ENCODE peak calls at places on chromosomes 6 and 20, in eight cellular contexts. K is spleen; X is stimulated activated CD4-positive, alpha-beta T cell treated with anti-CD3 and anti-CD28 coated beads, Interleukin-4, amount 100 ng/mL, for 4 hours; L is mucosa of descending colon; J is type B pancreatic cell; M is dermis blood vessel endothelial cell; C is A673; F is iris pigment epithelial cell. Z is an unnamed sample.

GRCh38 chr6:128112494-128112893 is 211.6 kb upstream of the THEMIS start:
- DNase-seq in K (no peak), X (no peak), L (no peak), J (no peak), M (peak), C (peak), F (peak), Z (no peak)

GRCh38 chr6:49327005-49327404 is 136.0 kb downstream of the MMUT start:
- DNase-seq in K (no peak), X (no peak), L (no peak), J (no peak), M (peak), C (no peak), F (peak), Z (peak)

GRCh38 chr6:130776287-130776925 is 50.8 kb upstream of the SMLR1 start:
- DNase-seq in K (no peak), X (no peak), L (no peak), J (no peak), M (no peak), C (no peak), F (peak), Z (no peak)

GRCh38 chr6:1616556-1617463 is 7.1 kb downstream of the FOXC1 start:
- DNase-seq in K (no peak), X (no peak), L (no peak), J (no peak), M (no peak), C (no peak), F (peak), Z (no peak)

GRCh38 chr6:13907614-13908215 is 17.0 kb upstream of the RNF182 start:
- DNase-seq in K (no peak), X (no peak), L (no peak), J (no peak), M (no peak), C (peak), F (no peak), Z (no peak)

GRCh38 chr6:54135665-54136370 is 24.6 kb downstream of the MLIP start:
- DNase-seq in K (no peak), X (no peak), L (peak), J (no peak), M (peak), C (peak), F (peak), Z (peak)

GRCh38 chr6:16200231-16200941 is 38.0 kb upstream of the GMPR start:
- DNase-seq in K (no peak), X (no peak), L (peak), J (no peak), M (no peak), C (no peak), F (no peak), Z (no peak)

GRCh38 chr6:90604546-90604945 is 17.7 kb upstream of the MAP3K7 start:
- DNase-seq in K (no peak), X (no peak), L (no peak), J (no peak), M (no peak), C (no peak), F (no peak), Z (no peak)

GRCh38 chr6:116511424-116512131 is at the start of gene CALHM5:
- DNase-seq in K (no peak), X (no peak), L (peak), J (no peak), M (peak), C (peak), F (peak), Z (peak)

GRCh38 chr20:33359399-33360261 is 41.7 kb downstream of the CDK5RAP1 start:
- DNase-seq in K (no peak), X (no peak), L (no peak), J (no peak), M (no peak), C (no peak), F (no peak), Z (no peak)

GRCh38 chr20:46775826-46776225 is 66.4 kb downstream of the SLC2A10 start:
- DNase-seq in K (no peak), X (no peak), L (no peak), J (no peak), M (no peak), C (no peak), F (no peak), Z (no peak)

GRCh38 chr6:38784506-38785235 is 69.6 kb downstream of the DNAH8 start:
- DNase-seq in K (no peak), X (no peak), L (no peak), J (no peak), M (no peak), C (no peak), F (peak), Z (peak)

Z was measured in astrocyte.